ENCODE peak calls at places on chromosomes 6 and 20, in seven cellular contexts. One of them, this sample, is unnamed.

GRCh38 chr6:108621117-108621516 is 60.4 kb downstream of the FOXO3 start:
- DNase-seq in heart right ventricle: no peak
- DNase-seq in T-helper 2 cell: no peak
- DNase-seq in RKO: peak
- DNase-seq in frontal cortex: peak
- DNase-seq in T-helper 1 cell: no peak
- DNase-seq in esophagus squamous epithelium: no peak
- DNase-seq in this sample: peak

GRCh38 chr6:170271771-170272314 is 19.0 kb downstream of the DLL1 start:
- DNase-seq in T-helper 2 cell: peak
- DNase-seq in esophagus squamous epithelium: no peak
- DNase-seq in RKO: no peak
- DNase-seq in frontal cortex: no peak
- DNase-seq in T-helper 1 cell: peak
- DNase-seq in heart right ventricle: no peak
- DNase-seq in this sample: no peak

GRCh38 chr20:47124235-47124717 is 229.6 kb downstream of the EYA2 start:
- DNase-seq in heart right ventricle: no peak
- DNase-seq in frontal cortex: no peak
- DNase-seq in T-helper 2 cell: no peak
- DNase-seq in RKO: no peak
- DNase-seq in esophagus squamous epithelium: no peak
- DNase-seq in T-helper 1 cell: no peak
- DNase-seq in this sample: no peak

GRCh38 chr6:14616611-14617010 is 499.0 kb downstream of the CD83 start:
- DNase-seq in T-helper 2 cell: no peak
- DNase-seq in esophagus squamous epithelium: no peak
- DNase-seq in T-helper 1 cell: no peak
- DNase-seq in heart right ventricle: no peak
- DNase-seq in frontal cortex: no peak
- DNase-seq in RKO: no peak
- DNase-seq in this sample: no peak

GRCh38 chr20:25867776-25868649 is 171.4 kb upstream of the ZNF337 start:
- DNase-seq in T-helper 2 cell: peak
- DNase-seq in heart right ventricle: peak
- DNase-seq in esophagus squamous epithelium: no peak
- DNase-seq in RKO: no peak
- DNase-seq in T-helper 1 cell: peak
- DNase-seq in frontal cortex: peak
- DNase-seq in this sample: peak

GRCh38 chr20:33262658-33263065 is 20.4 kb upstream of the BPIFB1 start:
- DNase-seq in heart right ventricle: peak
- DNase-seq in esophagus squamous epithelium: no peak
- DNase-seq in frontal cortex: no peak
- DNase-seq in RKO: peak
- DNase-seq in T-helper 2 cell: no peak
- DNase-seq in T-helper 1 cell: no peak
- DNase-seq in this sample: peak

GRCh38 chr20:34859826-34860545 is 12.7 kb downstream of the GGT7 start:
- DNase-seq in esophagus squamous epithelium: no peak
- DNase-seq in frontal cortex: no peak
- DNase-seq in RKO: no peak
- DNase-seq in heart right ventricle: no peak
- DNase-seq in T-helper 2 cell: no peak
- DNase-seq in T-helper 1 cell: no peak
- DNase-seq in this sample: no peak

GRCh38 chr6:132590362-132590761 is 821 bp upstream of the TAAR5 start:
- DNase-seq in T-helper 2 cell: no peak
- DNase-seq in frontal cortex: no peak
- DNase-seq in heart right ventricle: no peak
- DNase-seq in RKO: no peak
- DNase-seq in T-helper 1 cell: no peak
- DNase-seq in esophagus squamous epithelium: no peak
- DNase-seq in this sample: no peak

GRCh38 chr6:166635556-166635955 is 8.5 kb upstream of the RPS6KA2 start:
- DNase-seq in heart right ventricle: no peak
- DNase-seq in RKO: no peak
- DNase-seq in frontal cortex: no peak
- DNase-seq in T-helper 2 cell: no peak
- DNase-seq in esophagus squamous epithelium: no peak
- DNase-seq in T-helper 1 cell: no peak
- DNase-seq in this sample: no peak

GRCh38 chr6:42260972-42261371 is 43.3 kb upstream of the MRPS10 start:
- DNase-seq in frontal cortex: no peak
- DNase-seq in T-helper 1 cell: peak
- DNase-seq in heart right ventricle: no peak
- DNase-seq in RKO: no peak
- DNase-seq in T-helper 2 cell: no peak
- DNase-seq in esophagus squamous epithelium: no peak
- DNase-seq in this sample: no peak

GRCh38 chr20:25283221-25283951 is 35.5 kb downstream of the PYGB start:
- DNase-seq in RKO: no peak
- DNase-seq in frontal cortex: no peak
- DNase-seq in T-helper 2 cell: no peak
- DNase-seq in T-helper 1 cell: no peak
- DNase-seq in esophagus squamous epithelium: no peak
- DNase-seq in heart right ventricle: peak
- DNase-seq in this sample: no peak

This sample was measured in HFFc6.